ENCODE peak calls at places on chromosomes 2 and 18, in six cellular contexts. One of them, this sample, is unnamed.

GRCh38 chr2:170409164-170409535 is 231.2 kb downstream of the MYO3B start:
- DNase-seq in adrenal gland: peak; percentile 64
- DNase-seq in WERI-Rb-1: peak; percentile 75
- DNase-seq in CD4-positive, alpha-beta T cell: peak; percentile 63
- DNase-seq in GM23248: peak; percentile 82
- DNase-seq in left lung: no peak
- DNase-seq in this sample: peak; percentile 23

GRCh38 chr18:60413944-60414547 is 41.5 kb upstream of the MC4R start:
- DNase-seq in adrenal gland: no peak
- DNase-seq in WERI-Rb-1: peak; percentile 67
- DNase-seq in CD4-positive, alpha-beta T cell: no peak
- DNase-seq in GM23248: peak; percentile 30
- DNase-seq in left lung: no peak
- DNase-seq in this sample: no peak

GRCh38 chr2:161423351-161424178 is 7.5 kb downstream of the TBR1 start:
- DNase-seq in adrenal gland: no peak
- DNase-seq in WERI-Rb-1: no peak
- DNase-seq in CD4-positive, alpha-beta T cell: no peak
- DNase-seq in GM23248: peak; percentile 43
- DNase-seq in left lung: peak; percentile 83
- DNase-seq in this sample: no peak

GRCh38 chr18:11096839-11097750 is 52.3 kb downstream of the PIEZO2 start:
- DNase-seq in adrenal gland: no peak
- DNase-seq in WERI-Rb-1: no peak
- DNase-seq in CD4-positive, alpha-beta T cell: no peak
- DNase-seq in GM23248: peak; percentile 36
- DNase-seq in left lung: no peak
- DNase-seq in this sample: no peak

GRCh38 chr2:5692561-5693287 is 540 bp downstream of the SOX11 start:
- DNase-seq in adrenal gland: no peak
- DNase-seq in WERI-Rb-1: peak; percentile 78
- DNase-seq in CD4-positive, alpha-beta T cell: no peak
- DNase-seq in GM23248: peak; percentile 17
- DNase-seq in left lung: peak; percentile 72
- DNase-seq in this sample: no peak

GRCh38 chr18:34709104-34709503 is 994 bp upstream of the DTNA start:
- DNase-seq in adrenal gland: peak; percentile 44
- DNase-seq in WERI-Rb-1: no peak
- DNase-seq in CD4-positive, alpha-beta T cell: no peak
- DNase-seq in GM23248: peak; percentile 90
- DNase-seq in left lung: no peak
- DNase-seq in this sample: no peak

GRCh38 chr2:176612736-176613135 is 343.5 kb downstream of the MTX2 start:
- DNase-seq in adrenal gland: no peak
- DNase-seq in WERI-Rb-1: no peak
- DNase-seq in CD4-positive, alpha-beta T cell: no peak
- DNase-seq in GM23248: peak; percentile 64
- DNase-seq in left lung: no peak
- DNase-seq in this sample: no peak

GRCh38 chr2:173280853-173281252 is 73.8 kb upstream of the CDCA7 start:
- DNase-seq in adrenal gland: no peak
- DNase-seq in WERI-Rb-1: no peak
- DNase-seq in CD4-positive, alpha-beta T cell: no peak
- DNase-seq in GM23248: no peak
- DNase-seq in left lung: no peak
- DNase-seq in this sample: no peak

GRCh38 chr2:309148-309969 is 21.5 kb upstream of the ALKAL2 start:
- DNase-seq in adrenal gland: no peak
- DNase-seq in WERI-Rb-1: no peak
- DNase-seq in CD4-positive, alpha-beta T cell: no peak
- DNase-seq in GM23248: no peak
- DNase-seq in left lung: no peak
- DNase-seq in this sample: no peak

GRCh38 chr2:181805228-181806038 is 86.1 kb upstream of the ITPRID2 start:
- DNase-seq in adrenal gland: no peak
- DNase-seq in WERI-Rb-1: no peak
- DNase-seq in CD4-positive, alpha-beta T cell: no peak
- DNase-seq in GM23248: peak; percentile 30
- DNase-seq in left lung: no peak
- DNase-seq in this sample: no peak

GRCh38 chr2:61205132-61205531 is 43.1 kb downstream of the C2orf74 start:
- DNase-seq in adrenal gland: no peak
- DNase-seq in WERI-Rb-1: no peak
- DNase-seq in CD4-positive, alpha-beta T cell: no peak
- DNase-seq in GM23248: no peak
- DNase-seq in left lung: no peak
- DNase-seq in this sample: no peak

GRCh38 chr18:62327977-62328376 is 2.9 kb downstream of the TNFRSF11A start:
- DNase-seq in adrenal gland: no peak
- DNase-seq in WERI-Rb-1: no peak
- DNase-seq in CD4-positive, alpha-beta T cell: no peak
- DNase-seq in GM23248: no peak
- DNase-seq in left lung: no peak
- DNase-seq in this sample: no peak

GRCh38 chr18:4172491-4172890 is 282.6 kb downstream of the DLGAP1 start:
- DNase-seq in adrenal gland: no peak
- DNase-seq in WERI-Rb-1: no peak
- DNase-seq in CD4-positive, alpha-beta T cell: no peak
- DNase-seq in GM23248: no peak
- DNase-seq in left lung: no peak
- DNase-seq in this sample: no peak

GRCh38 chr2:222193328-222194008 is 105.3 kb downstream of the PAX3 start:
- DNase-seq in adrenal gland: no peak
- DNase-seq in WERI-Rb-1: peak; percentile 29
- DNase-seq in CD4-positive, alpha-beta T cell: no peak
- DNase-seq in GM23248: no peak
- DNase-seq in left lung: no peak
- DNase-seq in this sample: no peak

DNA sequence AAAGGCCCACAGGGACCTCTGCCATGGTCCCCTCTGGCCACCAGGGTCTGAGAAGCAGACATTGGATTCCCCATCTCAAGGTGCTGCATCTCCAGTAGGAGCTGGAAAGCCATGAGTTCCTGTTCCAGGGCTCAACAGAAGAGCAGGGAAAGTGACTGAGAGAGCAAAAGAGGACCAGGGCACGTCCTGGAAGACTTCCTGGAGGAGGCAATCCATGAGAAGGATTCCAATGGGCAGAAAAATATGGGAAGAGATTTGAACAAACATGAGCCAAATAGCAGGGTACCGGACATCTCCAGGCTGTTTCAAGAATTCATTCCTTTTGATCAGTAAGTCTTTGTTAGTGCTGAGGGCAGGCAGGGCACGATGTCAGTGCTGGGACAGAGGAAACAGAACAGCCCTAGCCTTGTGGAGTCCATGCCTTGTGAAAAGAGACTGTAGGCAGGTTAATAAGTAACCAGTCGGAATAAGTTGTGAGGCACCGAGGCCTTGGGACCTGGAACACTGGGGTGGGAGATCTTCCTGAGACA is 72.8 kb upstream of the TWIST2 start:
- DNase-seq in adrenal gland: no peak
- DNase-seq in WERI-Rb-1: no peak
- DNase-seq in CD4-positive, alpha-beta T cell: no peak
- DNase-seq in GM23248: no peak
- DNase-seq in left lung: no peak
- DNase-seq in this sample: no peak
- H3K9me3 ChIP-seq in adrenal gland: no peaks in the 10 kb centered on the region
- H3K9me3 ChIP-seq in WERI-Rb-1: no peaks in the 10 kb centered on the region
- H3K9me3 ChIP-seq in CD4-positive, alpha-beta T cell: no peaks in the 10 kb centered on the region
- H3K9me3 ChIP-seq in GM23248: no peaks in the 10 kb centered on the region
- H3K9me3 ChIP-seq in left lung: peaks cover 35% of the 10 kb centered on the region
- H3K9me3 ChIP-seq in this sample: no peaks in the 10 kb centered on the region

GRCh38 chr2:135255208-135255607 is 203.1 kb downstream of the RAB3GAP1 start:
- DNase-seq in adrenal gland: no peak
- DNase-seq in WERI-Rb-1: no peak
- DNase-seq in CD4-positive, alpha-beta T cell: no peak
- DNase-seq in GM23248: no peak
- DNase-seq in left lung: no peak
- DNase-seq in this sample: no peak
- H3K9me3 ChIP-seq in adrenal gland: no peaks in the 10 kb centered on the region
- H3K9me3 ChIP-seq in WERI-Rb-1: no peaks in the 10 kb centered on the region
- H3K9me3 ChIP-seq in CD4-positive, alpha-beta T cell: no peaks in the 10 kb centered on the region
- H3K9me3 ChIP-seq in GM23248: no peaks in the 10 kb centered on the region
- H3K9me3 ChIP-seq in left lung: peaks cover 14% of the 10 kb centered on the region
- H3K9me3 ChIP-seq in this sample: peaks cover 7% of the 10 kb centered on the region

DNA sequence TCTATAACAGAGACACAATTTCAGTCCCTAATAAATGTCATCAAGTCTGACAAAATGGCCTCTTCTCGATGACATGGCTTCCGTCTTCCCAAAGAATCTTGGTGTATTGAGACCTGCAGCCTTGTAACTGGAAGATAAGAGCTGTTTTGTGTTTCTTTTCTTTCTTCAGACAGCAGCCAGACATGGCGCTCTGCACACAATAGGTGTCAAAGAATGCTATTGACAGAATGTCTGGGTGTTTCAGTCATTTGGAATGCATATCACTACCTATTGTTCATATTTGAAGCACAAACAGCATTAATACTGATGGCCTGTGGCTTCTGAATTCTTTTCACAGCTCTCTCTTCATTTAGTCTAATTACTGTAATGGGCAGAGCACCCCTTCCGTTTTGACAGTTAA is 344.8 kb downstream of the RPRM start:
- DNase-seq in adrenal gland: no peak
- DNase-seq in WERI-Rb-1: no peak
- DNase-seq in CD4-positive, alpha-beta T cell: no peak
- DNase-seq in GM23248: no peak
- DNase-seq in left lung: no peak
- DNase-seq in this sample: no peak
- H3K9me3 ChIP-seq in adrenal gland: no peaks in the 10 kb centered on the region
- H3K9me3 ChIP-seq in WERI-Rb-1: no peaks in the 10 kb centered on the region
- H3K9me3 ChIP-seq in CD4-positive, alpha-beta T cell: no peaks in the 10 kb centered on the region
- H3K9me3 ChIP-seq in GM23248: no peaks in the 10 kb centered on the region
- H3K9me3 ChIP-seq in left lung: peaks cover 1% of the 10 kb centered on the region
- H3K9me3 ChIP-seq in this sample: peaks cover 4% of the 10 kb centered on the region

DNA sequence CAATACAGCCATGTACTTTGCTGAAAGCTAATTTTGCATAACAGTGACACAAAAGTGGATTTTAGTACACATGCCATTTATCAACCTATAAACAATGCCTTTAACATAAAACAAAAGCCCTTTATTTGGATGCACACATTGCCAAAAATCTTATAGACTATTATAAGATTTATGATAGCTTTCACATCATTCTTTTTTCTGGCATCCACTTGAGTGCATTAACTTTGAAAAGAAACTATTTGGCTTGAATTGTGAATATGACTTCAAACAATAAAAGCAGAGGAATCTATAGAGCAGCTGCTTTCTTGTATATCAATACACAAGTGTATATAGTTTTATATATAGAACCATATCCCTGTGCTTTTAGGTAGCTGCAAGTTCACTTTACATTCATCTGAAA is 577.4 kb downstream of the CBLN2 start:
- DNase-seq in adrenal gland: no peak
- DNase-seq in WERI-Rb-1: no peak
- DNase-seq in CD4-positive, alpha-beta T cell: no peak
- DNase-seq in GM23248: no peak
- DNase-seq in left lung: no peak
- DNase-seq in this sample: no peak
- H3K9me3 ChIP-seq in adrenal gland: no peaks in the 10 kb centered on the region
- H3K9me3 ChIP-seq in WERI-Rb-1: no peaks in the 10 kb centered on the region
- H3K9me3 ChIP-seq in CD4-positive, alpha-beta T cell: no peaks in the 10 kb centered on the region
- H3K9me3 ChIP-seq in GM23248: no peaks in the 10 kb centered on the region
- H3K9me3 ChIP-seq in left lung: peaks cover 24% of the 10 kb centered on the region
- H3K9me3 ChIP-seq in this sample: peaks cover 4% of the 10 kb centered on the region

GRCh38 chr18:21093133-21093532 is 18.5 kb downstream of the ROCK1 start:
- DNase-seq in adrenal gland: no peak
- DNase-seq in WERI-Rb-1: no peak
- DNase-seq in CD4-positive, alpha-beta T cell: no peak
- DNase-seq in GM23248: no peak
- DNase-seq in left lung: no peak
- DNase-seq in this sample: no peak

GRCh38 chr18:21085579-21086161 is 25.9 kb downstream of the ROCK1 start:
- DNase-seq in adrenal gland: no peak
- DNase-seq in WERI-Rb-1: no peak
- DNase-seq in CD4-positive, alpha-beta T cell: no peak
- DNase-seq in GM23248: peak; percentile 12
- DNase-seq in left lung: no peak
- DNase-seq in this sample: no peak

DNA sequence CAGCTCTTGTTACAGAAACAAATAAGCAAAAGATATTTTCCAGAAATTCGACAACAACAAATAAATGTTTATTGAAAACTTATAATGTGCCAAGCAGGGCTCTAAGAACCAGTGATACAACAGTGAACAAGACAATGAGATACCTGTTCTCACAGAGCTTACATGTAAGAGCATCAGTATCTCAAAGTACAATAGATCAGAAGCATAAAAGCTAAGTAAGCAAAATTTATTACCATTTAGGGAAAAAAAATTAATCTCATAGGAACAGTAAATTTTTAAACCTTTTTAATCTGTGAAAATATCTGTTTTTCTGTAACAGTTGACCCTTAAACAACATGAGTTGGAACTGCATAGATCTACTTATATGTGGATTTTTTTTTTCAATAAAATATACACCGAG is 20.9 kb downstream of the ROCK1 start:
- DNase-seq in adrenal gland: no peak
- DNase-seq in WERI-Rb-1: no peak
- DNase-seq in CD4-positive, alpha-beta T cell: no peak
- DNase-seq in GM23248: no peak
- DNase-seq in left lung: no peak
- DNase-seq in this sample: no peak
- H3K9me3 ChIP-seq in adrenal gland: no peaks in the 10 kb centered on the region
- H3K9me3 ChIP-seq in WERI-Rb-1: no peaks in the 10 kb centered on the region
- H3K9me3 ChIP-seq in CD4-positive, alpha-beta T cell: no peaks in the 10 kb centered on the region
- H3K9me3 ChIP-seq in GM23248: no peaks in the 10 kb centered on the region
- H3K9me3 ChIP-seq in left lung: no peaks in the 10 kb centered on the region
- H3K9me3 ChIP-seq in this sample: no peaks in the 10 kb centered on the region

GRCh38 chr2:31696068-31696467 is 115.3 kb upstream of the SRD5A2 start:
- DNase-seq in adrenal gland: no peak
- DNase-seq in WERI-Rb-1: no peak
- DNase-seq in CD4-positive, alpha-beta T cell: no peak
- DNase-seq in GM23248: no peak
- DNase-seq in left lung: no peak
- DNase-seq in this sample: no peak
- H3K9me3 ChIP-seq in adrenal gland: no peaks in the 10 kb centered on the region
- H3K9me3 ChIP-seq in WERI-Rb-1: peaks cover 38% of the 10 kb centered on the region
- H3K9me3 ChIP-seq in CD4-positive, alpha-beta T cell: peaks cover 67% of the 10 kb centered on the region
- H3K9me3 ChIP-seq in GM23248: peaks cover 3% of the 10 kb centered on the region
- H3K9me3 ChIP-seq in left lung: peaks cover 92% of the 10 kb centered on the region
- H3K9me3 ChIP-seq in this sample: peaks cover 47% of the 10 kb centered on the region

GRCh38 chr2:103734911-103735310 is 973.1 kb downstream of the TMEM182 start:
- DNase-seq in adrenal gland: no peak
- DNase-seq in WERI-Rb-1: no peak
- DNase-seq in CD4-positive, alpha-beta T cell: no peak
- DNase-seq in GM23248: no peak
- DNase-seq in left lung: no peak
- DNase-seq in this sample: no peak

GRCh38 chr2:103738108-103738507 is 976.3 kb downstream of the TMEM182 start:
- DNase-seq in adrenal gland: no peak
- DNase-seq in WERI-Rb-1: no peak
- DNase-seq in CD4-positive, alpha-beta T cell: no peak
- DNase-seq in GM23248: no peak
- DNase-seq in left lung: no peak
- DNase-seq in this sample: no peak

GRCh38 chr2:103738626-103739025 is 976.8 kb downstream of the TMEM182 start:
- DNase-seq in adrenal gland: no peak
- DNase-seq in WERI-Rb-1: no peak
- DNase-seq in CD4-positive, alpha-beta T cell: no peak
- DNase-seq in GM23248: no peak
- DNase-seq in left lung: no peak
- DNase-seq in this sample: no peak

DNA sequence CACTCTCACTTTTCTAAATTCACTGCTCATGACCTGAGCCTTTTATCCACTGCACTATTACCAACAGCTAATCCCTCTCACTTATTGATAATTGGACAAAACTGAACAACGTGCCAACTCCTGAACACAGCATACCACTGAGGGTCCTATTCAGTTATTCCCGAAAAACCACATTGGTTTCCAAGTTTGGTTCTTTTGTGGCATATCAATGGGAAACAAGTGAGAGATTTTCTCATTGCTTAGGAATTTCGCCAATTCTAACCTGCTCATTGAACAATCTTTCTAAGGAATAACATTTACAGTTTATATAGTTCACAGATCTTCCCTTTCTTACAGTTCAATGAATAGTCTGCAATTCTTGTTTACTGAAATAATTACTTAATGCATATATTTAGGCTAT is 977.4 kb downstream of the TMEM182 start:
- DNase-seq in adrenal gland: no peak
- DNase-seq in WERI-Rb-1: no peak
- DNase-seq in CD4-positive, alpha-beta T cell: no peak
- DNase-seq in GM23248: no peak
- DNase-seq in left lung: no peak
- DNase-seq in this sample: no peak
- H3K9me3 ChIP-seq in adrenal gland: no peaks in the 10 kb centered on the region
- H3K9me3 ChIP-seq in WERI-Rb-1: no peaks in the 10 kb centered on the region
- H3K9me3 ChIP-seq in CD4-positive, alpha-beta T cell: peaks cover 10% of the 10 kb centered on the region
- H3K9me3 ChIP-seq in GM23248: no peaks in the 10 kb centered on the region
- H3K9me3 ChIP-seq in left lung: peaks cover 14% of the 10 kb centered on the region
- H3K9me3 ChIP-seq in this sample: peaks cover 12% of the 10 kb centered on the region

This sample was measured in breast epithelium.